ENCODE peak calls at places on chromosomes 4 and X, in six cellular contexts. T is T-helper 9 cell; M is activated CD4-positive, alpha-beta T cell treated with anti-CD3 and anti-CD28 coated beads for 24 hours; O is islet precursor cell; F is HT-29; K is HEK293T. B is an unnamed sample.

GRCh38 chrX:77668391-77669237 is 117.4 kb downstream of the ATRX start:
- DNase-seq in K (no peak), O (no peak), T (no peak), F (peak), M (no peak), B (peak)

GRCh38 chr4:12265554-12265953 is 836.9 kb upstream of the HS3ST1 start:
- DNase-seq in O (no peak), M (no peak), T (no peak), F (no peak), K (no peak), B (no peak)

GRCh38 chrX:153549231-153549630 is 31.8 kb downstream of the ATP2B3 start:
- DNase-seq in T (no peak), F (no peak), M (no peak), K (no peak), O (no peak), B (no peak)

GRCh38 chr4:177809786-177810185 is 367.5 kb upstream of the AGA start:
- DNase-seq in M (no peak), T (no peak), O (no peak), F (no peak), K (peak), B (no peak)

GRCh38 chrX:151563449-151563848 is at the start of gene PASD1:
- DNase-seq in K (no peak), T (no peak), M (no peak), F (no peak), O (no peak), B (no peak)

GRCh38 chr4:109548655-109549054 is 11.4 kb upstream of the MCUB start:
- DNase-seq in K (no peak), T (no peak), M (no peak), F (no peak), O (peak), B (no peak)

GRCh38 chr4:68708566-68708965 is 38.1 kb upstream of the UGT2B15 start:
- DNase-seq in K (no peak), O (no peak), F (no peak), T (no peak), M (no peak), B (no peak)

GRCh38 chr4:6563935-6564645 is 10.9 kb upstream of the MAN2B2 start:
- DNase-seq in F (no peak), T (no peak), M (no peak), O (no peak), K (no peak), B (no peak)

GRCh38 chrX:41785685-41786084 is 61.7 kb downstream of the GPR82 start:
- DNase-seq in F (no peak), T (no peak), O (no peak), K (no peak), M (no peak), B (no peak)

B was measured in A549.